ENCODE peak calls at places on chromosomes 7 and 10, in four cellular contexts. D is adrenal gland, T is ascending aorta, J is B cell. F is an unnamed sample.

GRCh38 chr10:29691564-29692064 is 56.8 kb upstream of the SVIL start:
- DNase-seq in T (no peak), J (no peak), D (peak; percentile 53), F (no peak)

GRCh38 chr7:44213872-44214595 is 13.3 kb downstream of the YKT6 start:
- DNase-seq in J (peak; percentile 40), T (no peak), D (no peak), F (peak; percentile 77)

GRCh38 chr10:32298066-32298812 is 48.7 kb downstream of the EPC1 start:
- DNase-seq in T (no peak), D (no peak), J (no peak), F (no peak)

GRCh38 chr7:155793720-155794119 is 18.5 kb downstream of the SHH start:
- DNase-seq in J (no peak), D (no peak), T (no peak), F (no peak)

GRCh38 chr10:74863508-74863907 is 37.1 kb downstream of the KAT6B start:
- DNase-seq in D (no peak), T (no peak), J (no peak), F (no peak)

GRCh38 chr7:47326808-47327207 is 255.1 kb downstream of the TNS3 start:
- DNase-seq in D (no peak), T (no peak), J (no peak), F (no peak)

GRCh38 chr7:50798126-50798525 is 15.4 kb upstream of the GRB10 start:
- DNase-seq in J (no peak), T (no peak), D (no peak), F (no peak)

GRCh38 chr7:23106491-23106800 is 861 bp downstream of the KLHL7 start:
- DNase-seq in T (no peak), J (no peak), D (no peak), F (peak; percentile 28)

GRCh38 chr7:5695709-5696345 is 85.6 kb downstream of the RNF216 start:
- DNase-seq in J (no peak), D (peak; percentile 42), T (no peak), F (no peak)

GRCh38 chr10:32995751-32996150 is 37.7 kb upstream of the ITGB1 start:
- DNase-seq in T (no peak), J (no peak), D (no peak), F (no peak)

GRCh38 chr10:43407576-43408330 is 1.2 kb downstream of the HNRNPF start:
- DNase-seq in J (peak; percentile 91), T (peak; percentile 77), D (peak; percentile 90), F (peak; percentile 90)

GRCh38 chr7:78777844-78778243 is 675.6 kb downstream of the MAGI2 start:
- DNase-seq in T (no peak), D (no peak), J (no peak), F (no peak)

GRCh38 chr10:131391991-131392390 is 80.5 kb upstream of the TCERG1L start:
- DNase-seq in J (no peak), T (no peak), D (no peak), F (no peak)

GRCh38 chr10:131400518-131400917 is 89.0 kb upstream of the TCERG1L start:
- DNase-seq in T (no peak), J (no peak), D (no peak), F (no peak)

GRCh38 chr10:131398166-131398565 is 86.6 kb upstream of the TCERG1L start:
- DNase-seq in D (no peak), T (no peak), J (no peak), F (no peak)

DNA sequence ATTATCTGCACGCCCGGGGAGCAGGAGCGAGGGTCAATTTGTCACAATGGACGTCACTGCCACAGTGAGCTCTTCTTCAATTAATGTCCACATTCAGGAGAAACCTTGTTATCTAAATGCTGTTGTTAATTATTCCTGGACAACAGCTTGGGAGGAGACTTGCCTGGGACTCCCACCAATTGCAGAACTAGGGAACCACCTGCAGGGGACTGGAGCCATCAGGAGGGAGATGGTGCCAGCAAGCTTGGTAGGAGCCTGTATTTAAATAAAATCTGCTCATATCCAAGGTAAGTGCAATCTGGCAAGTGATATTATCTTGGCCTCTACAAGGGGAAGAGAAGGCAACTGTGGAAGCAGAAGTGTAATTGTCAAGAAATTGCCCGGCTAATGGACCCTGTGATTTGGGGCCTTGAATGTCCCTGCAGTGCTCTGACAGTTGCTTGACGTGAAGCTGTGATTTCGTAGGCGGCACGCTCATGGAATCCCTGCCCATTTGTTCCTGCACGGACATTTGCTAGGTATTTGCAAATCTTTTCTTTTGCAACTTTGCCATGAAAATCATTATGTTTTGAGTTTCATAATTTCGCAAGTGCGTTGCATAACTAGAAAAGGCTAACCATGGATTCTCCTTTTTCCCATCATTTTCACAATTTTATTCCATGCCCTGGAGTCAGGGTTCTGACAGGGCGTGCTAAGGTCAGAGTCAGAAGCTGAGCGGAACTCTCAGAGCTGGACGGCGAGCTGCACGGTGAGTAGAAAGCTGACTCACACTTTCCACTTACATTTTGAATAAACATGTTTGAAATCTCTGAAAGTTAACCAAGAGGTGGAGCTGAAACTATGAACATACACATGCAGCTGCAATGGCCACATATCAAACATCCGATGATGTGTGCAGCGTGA is 84.8 kb upstream of the TCERG1L start:
- DNase-seq in T (no peak), J (no peak), D (peak; percentile 85), F (no peak)
- TF ChIP-seq CTCF in T (no peak), J (no peak), D (peak; percentile 53), F (no peak)

GRCh38 chr10:95289003-95289920 is 1.5 kb downstream of the PDLIM1 start:
- DNase-seq in D (no peak), J (no peak), T (no peak), F (peak; percentile 39)

GRCh38 chr10:95291634-95292039 is 834 bp upstream of the PDLIM1 start:
- DNase-seq in D (no peak), J (no peak), T (no peak), F (no peak)

GRCh38 chr10:95289921-95290421 is 832 bp downstream of the PDLIM1 start:
- DNase-seq in J (no peak), D (no peak), T (no peak), F (no peak)

GRCh38 chr10:95290446-95290800 is 380 bp downstream of the PDLIM1 start:
- DNase-seq in D (no peak), J (no peak), T (no peak), F (no peak)

GRCh38 chr10:95290801-95291633 is at the start of gene PDLIM1:
- DNase-seq in D (peak; percentile 47), T (no peak), J (peak; percentile 98), F (peak; percentile 90)
- TF ChIP-seq CTCF in D (peak; percentile 38), T (peak; percentile 69), J (peak; percentile 29), F (peak; percentile 32)

GRCh38 chr7:326273-326672 is 36.3 kb downstream of the FOXL3 start:
- DNase-seq in D (no peak), J (no peak), T (no peak), F (no peak)
- TF ChIP-seq CTCF in D (no peak), J (no peak), T (no peak), F (no peak)

GRCh38 chr10:51047857-51048256 is 26.4 kb upstream of the PRKG1 start:
- DNase-seq in J (no peak), D (no peak), T (no peak), F (no peak)
- TF ChIP-seq CTCF in J (no peak), D (peak; percentile 20), T (peak; percentile 24), F (no peak)